ENCODE peak calls at places on chromosomes 6 and 20, in five cellular contexts. T is breast epithelium, O is ovary, Z is left lung, X is PC-3. F is an unnamed sample.

GRCh38 chr20:23255658-23256385 is 94.8 kb upstream of the NXT1 start:
- DNase-seq in T (no peak), O (no peak), Z (no peak), X (no peak), F (no peak)

GRCh38 chr6:134557509-134557908 is 239.6 kb upstream of the SGK1 start:
- DNase-seq in T (no peak), O (no peak), Z (no peak), X (no peak), F (no peak)

GRCh38 chr6:31728767-31729514 is at the start of gene DDAH2:
- DNase-seq in T (no peak), O (peak; percentile 45), Z (peak; percentile 81), X (no peak), F (no peak)

GRCh38 chr20:39897058-39897457 is 792.0 kb downstream of the MAFB start:
- DNase-seq in T (no peak), O (no peak), Z (no peak), X (no peak), F (no peak)

GRCh38 chr6:73074175-73074574 is 151.1 kb downstream of the KHDC1L start:
- DNase-seq in T (no peak), O (no peak), Z (no peak), X (peak; percentile 91), F (no peak)

GRCh38 chr6:40485795-40486194 is 101.4 kb downstream of the LRFN2 start:
- DNase-seq in T (no peak), O (no peak), Z (no peak), X (no peak), F (no peak)

GRCh38 chr20:4720121-4720976 is 1.4 kb upstream of the PRND start:
- DNase-seq in T (peak; percentile 58), O (peak; percentile 84), Z (peak; percentile 87), X (peak; percentile 85), F (no peak)

GRCh38 chr6:70299456-70299855 is 3.4 kb downstream of the COL9A1 start:
- DNase-seq in T (no peak), O (no peak), Z (no peak), X (peak; percentile 11), F (no peak)

GRCh38 chr20:34632870-34633452 is 43.9 kb downstream of the PIGU start:
- DNase-seq in T (no peak), O (no peak), Z (no peak), X (no peak), F (no peak)

GRCh38 chr20:58818585-58819285 is 32.0 kb downstream of the GNAS-AS1 start:
- DNase-seq in T (no peak), O (no peak), Z (no peak), X (peak; percentile 51), F (no peak)

GRCh38 chr6:46044876-46045617 is 29.4 kb upstream of the CLIC5 start:
- DNase-seq in T (no peak), O (peak; percentile 27), Z (no peak), X (peak; percentile 83), F (no peak)

GRCh38 chr20:63376283-63377250 is 15.4 kb upstream of the CHRNA4 start:
- DNase-seq in T (no peak), O (no peak), Z (peak; percentile 56), X (no peak), F (no peak)

GRCh38 chr20:61901421-61902212 is 164.1 kb downstream of the TAF4 start:
- DNase-seq in T (no peak), O (no peak), Z (peak; percentile 76), X (peak; percentile 80), F (no peak)

GRCh38 chr6:30889921-30890645 is 5.8 kb downstream of the DDR1 start:
- DNase-seq in T (no peak), O (no peak), Z (no peak), X (no peak), F (peak; percentile 30)

GRCh38 chr20:35269055-35269781 is 8.7 kb downstream of the MMP24OS start:
- DNase-seq in T (peak; percentile 62), O (peak; percentile 58), Z (peak; percentile 85), X (peak; percentile 67), F (no peak)

GRCh38 chr6:113632220-113632864 is 224.8 kb upstream of the MARCKS start:
- DNase-seq in T (no peak), O (peak; percentile 22), Z (no peak), X (peak; percentile 89), F (no peak)

GRCh38 chr6:116108836-116109235 is 8.2 kb downstream of the NT5DC1 start:
- DNase-seq in T (no peak), O (no peak), Z (no peak), X (no peak), F (no peak)

GRCh38 chr20:23349338-23350006 is 1.1 kb upstream of the NXT1 start:
- DNase-seq in T (no peak), O (peak; percentile 47), Z (no peak), X (peak; percentile 65), F (no peak)

GRCh38 chr6:11729083-11729482 is 49.5 kb downstream of the ADTRP start:
- DNase-seq in T (no peak), O (no peak), Z (no peak), X (no peak), F (no peak)

GRCh38 chr6:56683882-56684281 is 41.2 kb upstream of the DST start:
- DNase-seq in T (no peak), O (no peak), Z (no peak), X (peak; percentile 96), F (no peak)

DNA sequence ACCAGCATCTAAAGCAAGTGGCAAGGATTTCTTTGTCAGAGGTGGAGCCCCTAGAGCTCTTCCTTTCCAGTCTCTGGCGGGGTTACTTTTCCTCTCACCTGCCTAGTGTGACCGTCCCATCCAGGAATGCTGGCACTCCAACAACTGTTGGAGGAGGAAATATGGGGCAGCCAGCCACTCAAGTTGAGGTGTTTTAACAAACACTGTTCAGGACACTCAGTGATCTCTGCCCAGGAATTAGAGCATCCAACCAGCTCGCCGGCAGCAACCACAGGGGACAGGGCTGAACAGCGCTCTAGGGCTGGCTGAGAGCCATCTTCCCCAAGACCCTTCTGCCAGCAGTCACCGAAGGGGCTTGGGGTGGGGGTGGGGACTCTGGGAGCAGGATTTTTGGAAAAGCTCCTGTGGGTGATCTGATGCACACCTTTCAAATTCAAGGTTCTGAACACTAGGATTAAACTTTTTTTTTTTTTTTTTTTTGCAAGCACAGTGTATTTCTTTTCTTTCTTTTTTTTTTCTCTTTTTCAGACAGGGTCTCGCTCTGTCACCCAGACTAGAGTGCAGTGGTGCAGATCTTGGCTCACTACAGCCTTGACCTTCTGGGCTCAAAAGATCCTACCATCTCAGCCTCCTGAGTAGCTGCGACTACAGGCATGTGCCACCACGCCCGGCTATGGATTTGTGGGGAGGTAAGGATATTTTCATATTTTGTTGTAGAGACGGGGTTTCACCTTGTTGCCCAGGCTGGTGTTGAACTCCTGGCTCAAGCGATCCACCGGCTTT is 28.4 kb upstream of the KCNK16 start:
- DNase-seq in T (no peak), O (no peak), Z (no peak), X (no peak), F (no peak)
- H3K27ac ChIP-seq in T (no peak overlapping the region), O (no peak overlapping the region), Z (no peak overlapping the region), X (no peak overlapping the region), F (no peak overlapping the region)

GRCh38 chr6:170405311-170405975 is 98.9 kb downstream of the FAM120B start:
- DNase-seq in T (no peak), O (no peak), Z (no peak), X (peak; percentile 67), F (no peak)

GRCh38 chr6:170404036-170404435 is 97.5 kb downstream of the FAM120B start:
- DNase-seq in T (no peak), O (no peak), Z (no peak), X (no peak), F (no peak)

GRCh38 chr6:170402318-170403040 is 95.9 kb downstream of the FAM120B start:
- DNase-seq in T (no peak), O (no peak), Z (no peak), X (no peak), F (no peak)

GRCh38 chr6:170403451-170403850 is 96.9 kb downstream of the FAM120B start:
- DNase-seq in T (no peak), O (no peak), Z (no peak), X (no peak), F (no peak)

GRCh38 chr6:170404697-170405096 is 98.1 kb downstream of the FAM120B start:
- DNase-seq in T (no peak), O (no peak), Z (no peak), X (no peak), F (no peak)
- H3K27ac ChIP-seq in T (no peak overlapping the region), O (no peak overlapping the region), Z (no peak overlapping the region), X (peak overlapping the region; percentile 21), F (no peak overlapping the region)

GRCh38 chr6:160992323-160993314 is 1.1 kb downstream of the MAP3K4 start:
- DNase-seq in T (no peak), O (peak; percentile 65), Z (no peak), X (peak; percentile 63), F (no peak)
- H3K27ac ChIP-seq in T (peak overlapping the region; percentile 95), O (peak overlapping the region; percentile 87), Z (peak overlapping the region; percentile 91), X (peak overlapping the region; percentile 82), F (peak overlapping the region; percentile 84)

GRCh38 chr20:1468117-1468624 is 1.5 kb upstream of the NSFL1C start:
- DNase-seq in T (no peak), O (no peak), Z (no peak), X (no peak), F (no peak)
- H3K27ac ChIP-seq in T (peak overlapping the region; percentile 85), O (no peak overlapping the region), Z (peak overlapping the region; percentile 97), X (no peak overlapping the region), F (no peak overlapping the region)

GRCh38 chr6:82739266-82739665 is 326.4 kb downstream of the UBE3D start:
- DNase-seq in T (no peak), O (no peak), Z (no peak), X (no peak), F (no peak)
- H3K27ac ChIP-seq in T (no peak overlapping the region), O (no peak overlapping the region), Z (no peak overlapping the region), X (no peak overlapping the region), F (peak overlapping the region; percentile 18)

GRCh38 chr6:126767741-126768140 is 350.7 kb upstream of the RSPO3 start:
- DNase-seq in T (no peak), O (no peak), Z (no peak), X (no peak), F (no peak)

GRCh38 chr6:126773122-126773805 is 345.2 kb upstream of the RSPO3 start:
- DNase-seq in T (no peak), O (no peak), Z (no peak), X (no peak), F (no peak)
- H3K27ac ChIP-seq in T (no peak overlapping the region), O (no peak overlapping the region), Z (no peak overlapping the region), X (no peak overlapping the region), F (no peak overlapping the region)

GRCh38 chr6:82013561-82014275 is 233.8 kb downstream of the IBTK start:
- DNase-seq in T (no peak), O (peak; percentile 51), Z (no peak), X (peak; percentile 53), F (no peak)
- H3K27ac ChIP-seq in T (peak overlapping the region; percentile 53), O (peak overlapping the region; percentile 67), Z (peak overlapping the region; percentile 46), X (peak overlapping the region; percentile 18), F (no peak overlapping the region)

F was measured in caudate nucleus.